ENCODE peak calls at places on chromosomes 7 and 10, in ten cellular contexts. V is GM23248; Q is brain microvascular endothelial cell; K is thoracic aorta; F is MM.1S; P is PC-3; I is psoas muscle; D is esophagus muscularis mucosa; R is heart right ventricle; U is naive thymus-derived CD4-positive, alpha-beta T cell. B is an unnamed sample.
A peak's percentile ranks its signal among the peaks of the same experiment; 100 is the strongest.

GRCh38 chr7:139452948-139453672 is 30.4 kb downstream of the KLRG2 start:
- DNase-seq in V (peak; percentile 91), Q (peak; percentile 56), K (no peak), F (no peak), P (no peak), I (no peak), D (no peak), R (no peak), U (no peak), B (no peak)

GRCh38 chr10:95728535-95728934 is 27.4 kb upstream of the ENTPD1 start:
- DNase-seq in V (peak; percentile 37), Q (peak; percentile 18), K (no peak), F (no peak), P (peak; percentile 36), I (no peak), D (no peak), R (no peak), U (no peak), B (no peak)

GRCh38 chr7:1938788-1939433 is 268.8 kb downstream of the ELFN1 start:
- DNase-seq in V (no peak), Q (no peak), K (no peak), F (no peak), P (no peak), I (peak; percentile 11), D (no peak), R (no peak), U (peak; percentile 36), B (no peak)

GRCh38 chr10:47421057-47421952 is 37.2 kb upstream of the ZNF488 start:
- DNase-seq in V (peak; percentile 88), Q (peak; percentile 96), K (no peak), F (no peak), P (peak; percentile 89), I (no peak), D (peak; percentile 62), R (no peak), U (no peak), B (no peak)

GRCh38 chr10:84825330-84825729 is 496.9 kb downstream of the CCSER2 start:
- DNase-seq in V (peak; percentile 57), Q (peak; percentile 84), K (no peak), F (no peak), P (no peak), I (no peak), D (no peak), R (peak; percentile 26), U (no peak), B (no peak)

GRCh38 chr10:101843032-101843991 is at the start of gene KCNIP2:
- DNase-seq in V (no peak), Q (no peak), K (no peak), F (no peak), P (no peak), I (no peak), D (no peak), R (peak; percentile 48), U (peak; percentile 52), B (no peak)

GRCh38 chr10:35639021-35639521 is 3.0 kb downstream of the FZD8 start:
- DNase-seq in V (no peak), Q (no peak), K (no peak), F (no peak), P (peak; percentile 55), I (no peak), D (no peak), R (no peak), U (no peak), B (no peak)

GRCh38 chr10:127309609-127310008 is 113.2 kb upstream of the INSYN2A start:
- DNase-seq in V (peak; percentile 12), Q (no peak), K (no peak), F (no peak), P (no peak), I (no peak), D (no peak), R (no peak), U (no peak), B (no peak)

GRCh38 chr7:94656925-94657731 is 1.2 kb upstream of the SGCE start:
- DNase-seq in V (peak; percentile 53), Q (peak; percentile 38), K (no peak), F (peak; percentile 37), P (peak; percentile 50), I (no peak), D (peak; percentile 83), R (no peak), U (peak; percentile 39), B (no peak)

GRCh38 chr10:71957546-71958275 is 6.5 kb upstream of the CHST3 start:
- DNase-seq in V (peak; percentile 47), Q (no peak), K (no peak), F (no peak), P (no peak), I (no peak), D (no peak), R (no peak), U (no peak), B (no peak)

GRCh38 chr7:20598479-20599419 is 16.7 kb upstream of the ABCB5 start:
- DNase-seq in V (peak; percentile 67), Q (peak; percentile 23), K (no peak), F (peak; percentile 52), P (peak; percentile 84), I (no peak), D (no peak), R (no peak), U (peak; percentile 35), B (no peak)

GRCh38 chr10:70622981-70623844 is 20.7 kb upstream of the PRF1 start:
- DNase-seq in V (peak; percentile 53), Q (no peak), K (no peak), F (no peak), P (no peak), I (no peak), D (no peak), R (no peak), U (no peak), B (no peak)

GRCh38 chr7:141128931-141129330 is 55.1 kb downstream of the TMEM178B start:
- DNase-seq in V (no peak), Q (no peak), K (no peak), F (no peak), P (no peak), I (no peak), D (no peak), R (no peak), U (no peak), B (no peak)

GRCh38 chr7:73530800-73531199 is 8.7 kb upstream of the BAZ1B start:
- DNase-seq in V (no peak), Q (no peak), K (no peak), F (no peak), P (no peak), I (no peak), D (no peak), R (no peak), U (no peak), B (no peak)

GRCh38 chr7:96508371-96508770 is 186.5 kb upstream of the SLC25A13 start:
- DNase-seq in V (no peak), Q (no peak), K (no peak), F (no peak), P (peak; percentile 76), I (no peak), D (no peak), R (no peak), U (no peak), B (no peak)

GRCh38 chr7:33076737-33077136 is 14.2 kb upstream of the NT5C3A start:
- DNase-seq in V (no peak), Q (no peak), K (no peak), F (peak; percentile 66), P (peak; percentile 33), I (no peak), D (no peak), R (no peak), U (no peak), B (no peak)

GRCh38 chr10:33335800-33336605 is 1.5 kb upstream of the NRP1 start:
- DNase-seq in V (peak; percentile 84), Q (peak; percentile 39), K (no peak), F (no peak), P (peak; percentile 100), I (peak; percentile 75), D (no peak), R (peak; percentile 78), U (no peak), B (no peak)

GRCh38 chr7:372546-372938 is 82.6 kb downstream of the FOXL3 start:
- DNase-seq in V (no peak), Q (no peak), K (no peak), F (no peak), P (no peak), I (no peak), D (no peak), R (no peak), U (no peak), B (no peak)

GRCh38 chr7:156160811-156161210 is 348.5 kb upstream of the SHH start:
- DNase-seq in V (no peak), Q (no peak), K (no peak), F (no peak), P (peak; percentile 11), I (no peak), D (no peak), R (no peak), U (no peak), B (no peak)

GRCh38 chr10:44311563-44311905 is 73.4 kb downstream of the CXCL12 start:
- DNase-seq in V (no peak), Q (no peak), K (no peak), F (no peak), P (no peak), I (no peak), D (peak; percentile 72), R (no peak), U (no peak), B (no peak)
- H3K27ac ChIP-seq in V (no peak overlapping the region), Q (no peak overlapping the region), K (no peak overlapping the region), F (no peak overlapping the region), P (no peak overlapping the region), I (no peak overlapping the region), D (no peak overlapping the region), R (no peak overlapping the region), U (no peak overlapping the region), B (peak overlapping the region; percentile 49)

GRCh38 chr7:30474893-30475292 is 3.7 kb downstream of the NOD1 start:
- DNase-seq in V (peak; percentile 95), Q (no peak), K (no peak), F (no peak), P (no peak), I (no peak), D (no peak), R (no peak), U (no peak), B (no peak)
- H3K27ac ChIP-seq in V (peak overlapping the region; percentile 92), Q (peak overlapping the region; percentile 30), K (peak overlapping the region; percentile 58), F (no peak overlapping the region), P (no peak overlapping the region), I (no peak overlapping the region), D (peak overlapping the region; percentile 85), R (peak overlapping the region; percentile 97), U (no peak overlapping the region), B (no peak overlapping the region)

DNA sequence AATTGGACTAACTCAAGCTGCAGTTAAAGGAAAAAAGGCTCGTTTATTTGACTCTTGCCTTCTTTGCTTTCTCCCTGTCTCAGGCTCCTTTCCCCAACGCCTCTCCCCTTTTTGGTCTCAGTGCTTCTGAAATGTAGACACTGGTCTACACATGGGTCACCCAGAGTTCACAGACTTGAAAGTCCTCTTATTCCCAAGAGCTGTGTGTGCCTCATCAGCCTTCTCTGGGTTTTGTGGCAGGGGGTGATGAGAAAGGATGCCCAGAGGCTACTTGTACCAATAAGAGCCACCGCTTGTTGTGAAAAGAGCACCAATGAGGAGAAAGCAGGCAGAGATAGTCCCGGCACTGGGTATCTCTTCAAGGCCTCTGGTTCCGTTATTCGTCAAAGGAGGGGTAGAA is 125.7 kb downstream of the BICC1 start:
- DNase-seq in V (peak; percentile 50), Q (peak; percentile 86), K (no peak), F (no peak), P (no peak), I (no peak), D (no peak), R (no peak), U (no peak), B (no peak)
- H3K27ac ChIP-seq in V (peak overlapping the region; percentile 88), Q (peak overlapping the region; percentile 12), K (no peak overlapping the region), F (no peak overlapping the region), P (no peak overlapping the region), I (no peak overlapping the region), D (peak overlapping the region; percentile 31), R (peak overlapping the region; percentile 5), U (no peak overlapping the region), B (no peak overlapping the region)

GRCh38 chr10:114347791-114348190 is 56.5 kb downstream of the AFAP1L2 start:
- DNase-seq in V (no peak), Q (no peak), K (no peak), F (no peak), P (no peak), I (no peak), D (no peak), R (no peak), U (no peak), B (no peak)
- H3K27ac ChIP-seq in V (no peak overlapping the region), Q (no peak overlapping the region), K (no peak overlapping the region), F (no peak overlapping the region), P (no peak overlapping the region), I (no peak overlapping the region), D (no peak overlapping the region), R (no peak overlapping the region), U (no peak overlapping the region), B (no peak overlapping the region)